ENCODE peak calls at places on chromosomes 1 and 21, in four cellular contexts. L is HepG2, Y is K562, G is GM12878. J is an unnamed sample.

GRCh38 chr1:236168716-236169429 is 26.5 kb downstream of the GPR137B start:
- DNase-seq in Y (peak), L (peak), G (no peak), J (peak)

GRCh38 chr1:247293047-247293446 is 37.2 kb downstream of the VN1R5 start:
- DNase-seq in G (no peak), L (no peak), Y (no peak), J (no peak)

GRCh38 chr1:204487256-204487615 is 7.4 kb downstream of the PIK3C2B start:
- DNase-seq in G (no peak), Y (no peak), L (no peak), J (no peak)

GRCh38 chr1:243409284-243409683 is 153.4 kb downstream of the SDCCAG8 start:
- DNase-seq in L (peak), G (no peak), Y (peak), J (no peak)

GRCh38 chr1:151936203-151936602 is 26.9 kb upstream of the THEM4 start:
- DNase-seq in Y (no peak), L (no peak), G (no peak), J (no peak)

GRCh38 chr1:220528049-220528678 is at the start of gene MARK1:
- DNase-seq in L (no peak), Y (peak), G (no peak), J (peak)

GRCh38 chr1:3420218-3420951 is 34.1 kb upstream of the ARHGEF16 start:
- DNase-seq in G (no peak), L (no peak), Y (no peak), J (no peak)

GRCh38 chr1:218850367-218850766 is 323.3 kb upstream of the LYPLAL1 start:
- DNase-seq in G (no peak), L (no peak), Y (no peak), J (no peak)

GRCh38 chr21:25171438-25171837 is 435.8 kb downstream of the MRPL39 start:
- DNase-seq in G (no peak), Y (no peak), L (no peak), J (no peak)

GRCh38 chr1:26999440-26999987 is 6.0 kb downstream of the TRNP1 start:
- DNase-seq in Y (no peak), L (peak), G (no peak), J (peak)

GRCh38 chr1:26697978-26698849 is 2.4 kb downstream of the ARID1A start:
- DNase-seq in G (no peak), L (peak), Y (peak), J (peak)

GRCh38 chr1:118960567-118961136 is 27.5 kb downstream of the TBX15 start:
- DNase-seq in G (no peak), L (peak), Y (peak), J (no peak)

GRCh38 chr1:1971688-1972087 is 31.9 kb downstream of the CFAP74 start:
- DNase-seq in Y (no peak), L (no peak), G (no peak), J (no peak)

GRCh38 chr21:26425576-26425975 is 147.5 kb downstream of the CYYR1 start:
- DNase-seq in Y (no peak), G (no peak), L (no peak), J (no peak)

GRCh38 chr1:212589434-212589833 is 19.1 kb upstream of the ATF3 start:
- DNase-seq in Y (no peak), L (no peak), G (no peak), J (no peak)

GRCh38 chr1:14392887-14393365 is 205.6 kb upstream of the KAZN start:
- DNase-seq in Y (no peak), L (no peak), G (no peak), J (no peak)

GRCh38 chr1:229689273-229689672 is 63.2 kb downstream of the URB2 start:
- DNase-seq in G (no peak), Y (no peak), L (no peak), J (no peak)

GRCh38 chr1:1116701-1117468 is 996 bp upstream of the C1orf159 start:
- DNase-seq in Y (peak), L (no peak), G (no peak), J (no peak)

GRCh38 chr1:2381741-2382620 is 9.4 kb downstream of the MORN1 start:
- DNase-seq in G (no peak), L (peak), Y (peak), J (peak)

GRCh38 chr1:212285685-212286436 is 651 bp downstream of the PPP2R5A start:
- DNase-seq in Y (peak), G (no peak), L (no peak), J (peak)

GRCh38 chr1:119987112-119987511 is 82.3 kb downstream of the NOTCH2 start:
- DNase-seq in Y (no peak), L (no peak), G (no peak), J (no peak)

GRCh38 chr1:19074902-19075721 is 118.6 kb upstream of the IFFO2 start:
- DNase-seq in L (no peak), G (no peak), Y (no peak), J (no peak)

GRCh38 chr1:243964915-243965314 is 86.2 kb upstream of the ZBTB18 start:
- DNase-seq in G (no peak), Y (no peak), L (no peak), J (no peak)

GRCh38 chr1:198167436-198167934 is 10.7 kb downstream of the NEK7 start:
- DNase-seq in L (no peak), Y (peak), G (peak), J (no peak)

GRCh38 chr1:81876901-81877750 is 76.4 kb downstream of the ADGRL2 start:
- DNase-seq in Y (no peak), G (no peak), L (no peak), J (no peak)

DNA sequence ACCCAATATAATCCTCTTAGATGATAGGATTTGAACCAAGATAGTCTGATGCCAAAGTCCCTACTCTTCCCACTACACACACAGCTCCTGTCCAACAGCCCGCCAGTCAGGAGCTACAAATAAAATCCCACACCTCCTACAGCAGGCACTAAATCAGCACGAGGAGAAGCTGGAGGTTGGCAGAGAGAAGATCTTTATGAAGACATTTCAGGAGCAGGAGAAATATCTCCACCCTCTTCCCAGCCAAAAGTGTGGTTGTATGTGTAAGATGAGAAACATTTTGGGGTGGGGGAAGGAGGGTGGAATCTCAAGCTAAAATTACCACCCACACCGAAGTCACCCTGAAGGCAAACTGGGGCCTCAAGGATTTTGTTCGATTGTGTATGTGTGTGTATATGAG is 54.5 kb downstream of the PLXNA2 start:
- DNase-seq in Y (no peak), L (no peak), G (no peak), J (no peak)
- TF ChIP-seq NR2C2 in Y (no peak), L (no peak), G (no peak), J (no peak)

GRCh38 chr1:210516092-210516491 is 187.4 kb downstream of the HHAT start:
- DNase-seq in L (no peak), Y (no peak), G (no peak), J (no peak)
- TF ChIP-seq SP1 in L (no peak), Y (no peak), G (no peak), J (no peak)

DNA sequence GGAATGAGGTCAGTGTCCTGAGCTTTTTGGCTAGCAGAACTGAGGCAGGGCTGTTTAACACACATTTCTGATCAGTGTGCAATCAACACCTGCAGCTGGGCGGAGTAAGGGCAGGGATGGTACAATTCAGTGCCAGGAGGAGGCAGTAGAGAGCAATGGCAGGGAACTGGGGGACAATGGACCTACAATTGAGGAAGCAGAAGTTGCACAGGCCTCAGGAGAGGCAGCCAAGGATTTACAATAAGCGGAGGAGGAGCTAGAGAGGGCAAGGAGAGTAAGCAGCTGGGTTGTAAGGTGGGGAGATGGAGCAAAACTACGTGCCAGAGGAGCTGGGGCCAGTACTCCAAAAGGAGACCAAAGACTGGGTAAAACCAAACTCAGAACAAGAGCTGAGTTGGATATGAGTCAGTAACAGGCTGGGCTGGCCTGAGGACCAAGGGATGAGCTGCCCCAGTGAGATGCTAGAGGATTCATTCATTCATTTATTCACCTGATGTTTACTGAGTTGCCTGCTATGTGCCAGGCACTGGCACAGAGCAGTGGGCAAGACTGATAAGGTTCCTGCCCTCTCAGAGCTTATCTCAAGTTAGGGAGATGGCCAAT is 10.4 kb upstream of the GALE start:
- DNase-seq in Y (peak), G (peak), L (no peak), J (peak)
- TF ChIP-seq NR2C2 in Y (no peak), G (no peak), L (no peak), J (no peak)

GRCh38 chr21:34623519-34623918 is 8.6 kb upstream of the RCAN1 start:
- DNase-seq in Y (no peak), G (no peak), L (no peak), J (no peak)

GRCh38 chr21:34620084-34620665 is 5.3 kb upstream of the RCAN1 start:
- DNase-seq in G (no peak), L (no peak), Y (peak), J (no peak)

GRCh38 chr21:34625194-34625593 is 10.3 kb upstream of the RCAN1 start:
- DNase-seq in Y (no peak), G (no peak), L (no peak), J (no peak)

GRCh38 chr21:34617753-34618339 is 2.9 kb upstream of the RCAN1 start:
- DNase-seq in G (no peak), Y (no peak), L (no peak), J (no peak)

GRCh38 chr21:34621434-34622000 is 6.6 kb upstream of the RCAN1 start:
- DNase-seq in G (no peak), L (no peak), Y (no peak), J (no peak)
- TF ChIP-seq SP1 in G (no peak), L (no peak), Y (no peak), J (no peak)

GRCh38 chr1:202165267-202165941 is 5.0 kb upstream of the PTPN7 start:
- DNase-seq in Y (peak), G (no peak), L (no peak), J (no peak)

GRCh38 chr1:202165942-202166843 is 5.8 kb upstream of the PTPN7 start:
- DNase-seq in Y (peak), L (no peak), G (no peak), J (no peak)

GRCh38 chr1:202163281-202164270 is 3.2 kb upstream of the PTPN7 start:
- DNase-seq in G (no peak), Y (no peak), L (no peak), J (no peak)

GRCh38 chr1:202162418-202163280 is 2.2 kb upstream of the PTPN7 start:
- DNase-seq in Y (peak), L (no peak), G (no peak), J (no peak)

DNA sequence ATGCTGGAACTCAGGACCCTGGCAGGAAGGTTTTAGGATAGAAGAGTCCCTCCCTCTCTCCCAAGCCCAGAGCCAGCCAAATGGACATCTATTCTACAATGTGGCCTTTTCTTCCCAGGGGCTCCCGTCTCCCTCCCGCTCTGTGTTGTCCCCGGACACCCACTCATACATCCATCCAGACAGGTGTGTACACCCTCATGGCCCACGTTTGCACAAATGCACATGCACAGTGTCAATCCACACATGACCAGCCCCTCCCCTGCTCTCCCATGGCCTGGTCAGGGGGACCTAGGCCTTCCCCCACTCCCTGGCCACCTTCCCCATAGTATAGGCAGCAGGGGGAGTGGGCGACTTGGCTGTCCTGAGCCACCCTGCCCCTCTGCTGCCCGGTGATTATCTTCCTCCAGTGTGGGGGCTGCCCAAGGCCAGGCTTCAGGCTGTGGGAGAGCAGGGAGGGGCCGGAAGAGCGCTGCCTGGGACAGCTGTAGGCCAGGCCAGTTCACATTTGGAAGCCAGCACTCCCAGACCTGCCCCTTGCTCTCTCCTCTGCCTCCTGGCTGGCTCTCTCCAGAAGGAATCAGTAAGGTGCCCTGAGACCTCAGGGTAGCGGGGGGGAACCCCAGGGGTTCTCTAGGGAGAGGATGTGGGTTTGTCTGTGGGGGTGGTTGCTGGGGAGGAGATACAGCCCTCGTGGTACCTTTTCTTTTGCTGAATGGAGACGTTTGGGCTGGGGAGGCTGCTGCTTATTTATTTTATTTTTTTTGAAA is 4.1 kb upstream of the PTPN7 start:
- DNase-seq in G (peak), Y (peak), L (no peak), J (no peak)
- TF ChIP-seq NR2C2 in G (no peak), Y (no peak), L (no peak), J (no peak)